ENCODE peak calls at places on chromosomes 3 and 15, in ten cellular contexts. S is activated CD8-positive, alpha-beta memory T cell treated with anti-CD3 and anti-CD28 coated beads, Interleukin-2, amount 50 U/mL, for 48 hours; K is activated gamma-delta T cell treated with Interleukin-2 at 50 U/mL for 16 hours; F is SK-N-SH; L is M059J; T is amniotic stem cell; U is ELR; Y is T follicular helper cell; P is iPS-NIHi11; Z is activated T-helper 1 cell treated with Interleukin-2 at 50 U/mL for 16 hours. H is an unnamed sample.

GRCh38 chr15:58440922-58441321 is 9.1 kb downstream of the LIPC start:
- DNase-seq in S (peak), K (no peak), F (no peak), L (no peak), T (no peak), U (no peak), Y (no peak), P (peak), Z (no peak), H (peak)

GRCh38 chr3:127307431-127307830 is 19.6 kb upstream of the PRR20G start:
- DNase-seq in S (no peak), K (no peak), F (no peak), L (no peak), T (no peak), U (no peak), Y (no peak), P (no peak), Z (no peak), H (no peak)

GRCh38 chr3:120440001-120440703 is 10.6 kb downstream of the FSTL1 start:
- DNase-seq in S (no peak), K (no peak), F (no peak), L (peak), T (no peak), U (peak), Y (no peak), P (no peak), Z (no peak), H (peak)

GRCh38 chr15:37079726-37080125 is 20.6 kb downstream of the MEIS2 start:
- DNase-seq in S (no peak), K (no peak), F (no peak), L (no peak), T (no peak), U (no peak), Y (no peak), P (no peak), Z (no peak), H (no peak)

GRCh38 chr3:61805510-61806080 is 244.2 kb downstream of the PTPRG start:
- DNase-seq in S (no peak), K (no peak), F (no peak), L (peak), T (no peak), U (no peak), Y (no peak), P (no peak), Z (no peak), H (no peak)

GRCh38 chr3:47324278-47324865 is 41.6 kb downstream of the KLHL18 start:
- DNase-seq in S (no peak), K (peak), F (peak), L (peak), T (peak), U (peak), Y (peak), P (peak), Z (peak), H (peak)

GRCh38 chr3:190825389-190826016 is 37.0 kb downstream of the GMNC start:
- DNase-seq in S (no peak), K (no peak), F (no peak), L (peak), T (no peak), U (peak), Y (no peak), P (no peak), Z (no peak), H (no peak)

GRCh38 chr3:71130516-71131384 is 452.8 kb downstream of the FOXP1 start:
- DNase-seq in S (peak), K (peak), F (no peak), L (peak), T (peak), U (peak), Y (peak), P (peak), Z (peak), H (peak)

GRCh38 chr15:94293411-94294402 is 62.3 kb downstream of the MCTP2 start:
- DNase-seq in S (no peak), K (no peak), F (no peak), L (no peak), T (no peak), U (no peak), Y (no peak), P (no peak), Z (no peak), H (no peak)

GRCh38 chr3:50333744-50334328 is 5.8 kb upstream of the TUSC2 start:
- DNase-seq in S (no peak), K (no peak), F (no peak), L (no peak), T (no peak), U (peak), Y (no peak), P (no peak), Z (no peak), H (no peak)

GRCh38 chr3:70312336-70312735 is at the start of gene MDFIC2:
- DNase-seq in S (no peak), K (no peak), F (no peak), L (no peak), T (no peak), U (no peak), Y (no peak), P (peak), Z (no peak), H (no peak)

GRCh38 chr15:35986072-35986666 is 440.2 kb upstream of the DPH6 start:
- DNase-seq in S (no peak), K (no peak), F (peak), L (no peak), T (no peak), U (no peak), Y (no peak), P (no peak), Z (no peak), H (no peak)

GRCh38 chr15:84828433-84828908 is 11.3 kb downstream of the ALPK3 start:
- DNase-seq in S (peak), K (no peak), F (no peak), L (no peak), T (no peak), U (no peak), Y (no peak), P (no peak), Z (no peak), H (no peak)

GRCh38 chr15:61169904-61170695 is 59.0 kb downstream of the RORA start:
- DNase-seq in S (no peak), K (no peak), F (no peak), L (no peak), T (no peak), U (no peak), Y (no peak), P (no peak), Z (no peak), H (no peak)

GRCh38 chr15:68425428-68426060 is 6.4 kb downstream of the ITGA11 start:
- DNase-seq in S (no peak), K (no peak), F (no peak), L (peak), T (no peak), U (no peak), Y (no peak), P (no peak), Z (no peak), H (no peak)

GRCh38 chr3:107913671-107914070 is 177.2 kb downstream of the CD47 start:
- DNase-seq in S (no peak), K (no peak), F (no peak), L (no peak), T (no peak), U (peak), Y (no peak), P (no peak), Z (no peak), H (no peak)

GRCh38 chr15:85733415-85733814 is 61.3 kb downstream of the KLHL25 start:
- DNase-seq in S (no peak), K (no peak), F (no peak), L (no peak), T (no peak), U (no peak), Y (no peak), P (no peak), Z (no peak), H (no peak)

GRCh38 chr3:152047465-152047864 is 174.0 kb downstream of the SUCNR1 start:
- DNase-seq in S (no peak), K (no peak), F (no peak), L (peak), T (no peak), U (peak), Y (no peak), P (no peak), Z (no peak), H (no peak)

GRCh38 chr15:63357657-63358161 is 23.9 kb downstream of the CA12 start:
- DNase-seq in S (no peak), K (no peak), F (no peak), L (no peak), T (no peak), U (no peak), Y (no peak), P (no peak), Z (no peak), H (no peak)

H was measured in islet precursor cell.